ENCODE peak calls at places on chromosomes 7 and 10, in four cellular contexts. Z, G, W and D are unnamed samples.

GRCh38 chr7:1579481-1580421 is 9.9 kb upstream of the PSMG3 start:
- DNase-seq in W (peak; percentile 86), Z (peak; percentile 68), G (peak; percentile 86), D (no peak)

GRCh38 chr7:39656415-39656814 is 33.0 kb downstream of the RALA start:
- DNase-seq in G (no peak), Z (no peak), W (no peak), D (no peak)

GRCh38 chr7:71547426-71547825 is 415.5 kb downstream of the GALNT17 start:
- DNase-seq in Z (no peak), W (no peak), G (no peak), D (no peak)

GRCh38 chr7:1458676-1459511 is at the start of gene MICALL2:
- DNase-seq in G (no peak), W (peak; percentile 90), Z (peak; percentile 86), D (peak; percentile 97)

GRCh38 chr10:71963756-71964668 is at the start of gene CHST3:
- DNase-seq in Z (peak; percentile 84), G (peak; percentile 42), W (peak; percentile 81), D (no peak)

GRCh38 chr10:52485486-52485885 is 171.4 kb downstream of the DKK1 start:
- DNase-seq in G (no peak), Z (peak; percentile 27), W (no peak), D (no peak)

GRCh38 chr7:33724201-33724600 is 181.1 kb upstream of the BMPER start:
- DNase-seq in W (no peak), G (no peak), Z (no peak), D (no peak)

GRCh38 chr7:112510032-112510742 is 29.4 kb downstream of the LSMEM1 start:
- DNase-seq in G (no peak), Z (peak; percentile 60), W (no peak), D (peak; percentile 86)

GRCh38 chr7:51824050-51824449 is 507.4 kb upstream of the COBL start:
- DNase-seq in G (no peak), Z (no peak), W (no peak), D (no peak)

GRCh38 chr7:5677538-5678294 is 103.7 kb downstream of the RNF216 start:
- DNase-seq in G (peak; percentile 62), Z (peak; percentile 87), W (peak; percentile 62), D (peak; percentile 71)

GRCh38 chr10:5956146-5956914 is 21.0 kb downstream of the IL15RA start:
- DNase-seq in G (no peak), Z (no peak), W (no peak), D (no peak)

GRCh38 chr10:103188853-103189252 is 4.2 kb downstream of the NT5C2 start:
- DNase-seq in W (no peak), G (no peak), Z (peak; percentile 41), D (no peak)

GRCh38 chr7:131074043-131074442 is 253.6 kb upstream of the MKLN1 start:
- DNase-seq in Z (no peak), W (no peak), G (no peak), D (no peak)

GRCh38 chr10:12214763-12215218 is 18.8 kb downstream of the CDC123 start:
- DNase-seq in G (no peak), Z (peak; percentile 74), W (peak; percentile 80), D (peak; percentile 45)

GRCh38 chr10:34078017-34078416 is 737.1 kb downstream of the PARD3 start:
- DNase-seq in Z (peak; percentile 24), W (no peak), G (no peak), D (no peak)
- TF ChIP-seq CTCF in Z (peak; percentile 18), W (no peak), G (no peak), D (no peak)

GRCh38 chr10:34127676-34128075 is 687.4 kb downstream of the PARD3 start:
- DNase-seq in G (no peak), W (no peak), Z (no peak), D (no peak)

GRCh38 chr10:34124522-34125035 is 690.5 kb downstream of the PARD3 start:
- DNase-seq in W (peak; percentile 62), Z (peak; percentile 60), G (no peak), D (peak; percentile 76)

GRCh38 chr10:34121125-34121973 is 693.7 kb downstream of the PARD3 start:
- DNase-seq in Z (no peak), W (no peak), G (no peak), D (no peak)

GRCh38 chr10:34121974-34122282 is 693.2 kb downstream of the PARD3 start:
- DNase-seq in W (no peak), G (no peak), Z (peak; percentile 73), D (peak; percentile 39)

GRCh38 chr10:34125702-34126101 is 689.4 kb downstream of the PARD3 start:
- DNase-seq in G (no peak), W (no peak), Z (no peak), D (no peak)
- H3K4me3 ChIP-seq in G (no peak overlapping the region), W (no peak overlapping the region), Z (no peak overlapping the region), D (no peak overlapping the region)

GRCh38 chr7:85621286-85621685 is 434.4 kb upstream of the SEMA3D start:
- DNase-seq in W (no peak), G (no peak), Z (no peak), D (no peak)
- TF ChIP-seq CTCF in W (no peak), G (no peak), Z (no peak), D (no peak)

GRCh38 chr7:100967292-100967863 is 2.0 kb upstream of the MUC12 start:
- DNase-seq in W (no peak), Z (no peak), G (no peak), D (peak; percentile 11)
- H3K4me3 ChIP-seq in W (no peak overlapping the region), Z (no peak overlapping the region), G (no peak overlapping the region), D (no peak overlapping the region)

GRCh38 chr7:100271716-100272537 is 35.6 kb upstream of the SPDYE3 start:
- DNase-seq in W (peak; percentile 98), Z (peak; percentile 98), G (peak; percentile 99), D (peak; percentile 98)
- TF ChIP-seq CTCF in W (peak; percentile 22), Z (no peak), G (peak; percentile 42), D (peak; percentile 11)

GRCh38 chr10:122163182-122164027 is 107.7 kb upstream of the BTBD16 start:
- DNase-seq in G (peak; percentile 80), W (peak; percentile 75), Z (peak; percentile 29), D (no peak)

GRCh38 chr10:122164815-122165491 is 106.1 kb upstream of the BTBD16 start:
- DNase-seq in Z (no peak), W (peak; percentile 66), G (no peak), D (no peak)

GRCh38 chr10:122164028-122164601 is 107.0 kb upstream of the BTBD16 start:
- DNase-seq in G (peak; percentile 61), Z (no peak), W (peak; percentile 41), D (no peak)

GRCh38 chr10:122165492-122165832 is 105.6 kb upstream of the BTBD16 start:
- DNase-seq in Z (no peak), W (no peak), G (no peak), D (no peak)

DNA sequence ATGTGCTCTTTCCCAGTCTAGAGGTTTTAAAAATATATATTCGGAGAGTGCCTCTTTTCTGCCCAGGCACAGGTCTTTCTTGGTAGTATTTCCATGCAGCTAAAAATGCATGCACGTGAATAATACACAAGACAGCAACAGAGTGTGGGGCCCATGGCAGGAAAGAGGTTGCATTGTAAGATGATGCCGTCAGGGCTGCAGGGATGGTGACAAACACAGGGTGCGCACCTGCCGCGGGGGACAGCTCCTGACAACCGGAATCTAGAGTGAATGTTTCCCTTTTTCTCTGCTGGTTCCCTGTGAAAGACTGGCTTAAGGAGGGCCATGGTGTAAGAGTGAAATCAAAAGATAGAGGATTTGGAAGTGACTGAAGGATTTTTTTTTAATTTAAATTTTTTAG is 105.2 kb upstream of the BTBD16 start:
- DNase-seq in Z (no peak), W (no peak), G (no peak), D (no peak)
- H3K4me3 ChIP-seq in Z (no peak overlapping the region), W (no peak overlapping the region), G (no peak overlapping the region), D (no peak overlapping the region)

DNA sequence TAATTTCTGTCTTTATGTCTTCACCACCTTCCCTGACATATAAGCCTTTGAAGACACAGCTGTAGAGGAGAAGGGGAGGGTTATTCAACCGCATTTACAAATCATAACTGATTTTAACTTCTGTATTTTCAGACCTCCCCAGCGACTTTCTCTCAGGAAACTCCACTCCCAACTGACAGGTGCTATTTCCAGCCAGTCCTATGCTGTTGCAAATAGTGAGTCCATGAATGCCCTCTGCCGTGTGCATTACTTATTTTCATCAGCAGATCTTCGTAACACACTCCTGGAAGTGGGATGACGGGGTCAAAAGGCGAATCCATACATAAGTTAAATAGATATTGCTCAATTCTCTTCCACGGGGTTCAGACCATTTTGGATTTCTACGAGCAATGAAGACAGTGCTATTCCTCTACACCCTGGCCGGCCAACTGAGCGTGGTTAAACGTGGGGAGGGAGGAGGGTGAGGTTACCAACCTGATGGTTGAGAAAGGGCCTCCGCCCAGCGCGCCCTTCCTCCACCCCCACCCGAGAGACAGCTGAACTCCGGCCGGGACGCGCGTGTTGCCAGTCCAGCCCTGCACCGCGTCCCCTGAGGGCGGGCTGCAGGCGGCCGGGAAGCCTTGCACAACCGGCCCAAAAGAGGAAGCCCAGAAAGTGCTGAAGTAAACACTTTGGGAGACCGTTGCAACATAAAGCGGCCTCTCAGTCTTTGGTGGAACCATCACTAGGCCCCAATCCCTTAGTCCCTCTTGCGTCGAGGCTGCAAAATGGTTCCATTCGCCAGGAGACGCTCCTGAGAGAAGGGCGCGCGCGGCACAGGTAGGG is at the start of gene APBB1IP:
- DNase-seq in W (peak; percentile 36), G (no peak), Z (peak; percentile 28), D (peak; percentile 4)
- TF ChIP-seq CTCF in W (no peak), G (no peak), Z (no peak), D (no peak)

DNA sequence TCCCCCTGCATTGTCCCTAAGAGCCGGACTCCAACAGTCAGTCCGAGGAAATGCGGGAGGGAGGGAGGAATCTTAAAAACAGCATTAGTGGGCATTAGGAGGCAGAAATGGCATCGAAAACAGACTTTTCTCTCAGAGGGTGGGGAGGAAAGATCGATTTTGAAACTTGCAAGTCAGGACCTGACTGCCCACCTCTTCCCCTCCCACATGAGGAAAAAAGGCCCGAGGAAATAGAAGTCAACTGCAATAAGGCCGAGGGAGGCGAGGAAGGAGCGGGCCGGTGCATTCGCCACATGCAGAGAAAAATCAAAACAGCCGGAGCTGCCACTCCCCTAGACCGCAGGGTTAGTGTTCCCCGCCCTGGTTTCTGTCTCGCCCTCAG is 2.8 kb downstream of the LBX1 start:
- DNase-seq in W (no peak), Z (no peak), G (no peak), D (no peak)
- H3K4me3 ChIP-seq in W (no peak overlapping the region), Z (no peak overlapping the region), G (no peak overlapping the region), D (no peak overlapping the region)